ENCODE peak calls at places on chromosomes 1 and 21, in nine cellular contexts. J is osteoblast; U is neural progenitor cell; X is astrocyte; H is cardiac muscle cell; V is pancreas; G is A673; E is RWPE2; I is CD8-positive, alpha-beta memory T cell. K is an unnamed sample.

GRCh38 chr1:191608367-191608766 is 549.9 kb upstream of the RGS18 start:
- DNase-seq in V (no peak), G (no peak), X (peak; percentile 2), H (no peak), J (no peak), E (peak; percentile 82), U (no peak), I (no peak), K (no peak)

GRCh38 chr1:226255380-226255779 is 31.9 kb downstream of the MIXL1 start:
- DNase-seq in H (no peak), U (no peak), X (no peak), G (no peak), V (no peak), E (no peak), I (no peak), J (no peak), K (no peak)

GRCh38 chr1:15876357-15876756 is 28.9 kb downstream of the SPEN start:
- DNase-seq in X (no peak), E (no peak), H (peak; percentile 25), I (peak; percentile 5), V (no peak), U (peak; percentile 71), J (peak; percentile 38), G (no peak), K (no peak)

GRCh38 chr1:83034846-83035245 is 964.1 kb downstream of the TTLL7 start:
- DNase-seq in J (no peak), E (no peak), U (no peak), X (no peak), V (no peak), I (no peak), H (no peak), G (no peak), K (no peak)

GRCh38 chr1:211133393-211133840 is 531 bp downstream of the KCNH1 start:
- DNase-seq in U (peak; percentile 63), J (peak; percentile 85), G (peak; percentile 18), E (no peak), X (no peak), I (no peak), H (peak; percentile 38), V (no peak), K (no peak)

GRCh38 chr21:38297193-38297592 is 40.4 kb downstream of the KCNJ15 start:
- DNase-seq in J (no peak), H (peak; percentile 10), U (no peak), X (peak; percentile 87), V (no peak), G (no peak), I (no peak), E (no peak), K (no peak)

GRCh38 chr1:162910161-162910560 is 49.2 kb upstream of the CCDC190 start:
- DNase-seq in U (no peak), I (no peak), V (no peak), J (no peak), G (no peak), E (no peak), H (no peak), X (no peak), K (no peak)

GRCh38 chr1:164583196-164583595 is 24.2 kb downstream of the PBX1 start:
- DNase-seq in H (no peak), U (no peak), E (no peak), V (no peak), J (no peak), I (no peak), X (no peak), G (no peak), K (no peak)

GRCh38 chr1:86757272-86757984 is 53.1 kb downstream of the SH3GLB1 start:
- DNase-seq in I (no peak), X (peak; percentile 77), G (peak; percentile 62), J (no peak), H (no peak), V (no peak), U (no peak), E (no peak), K (no peak)

GRCh38 chr21:25977068-25977611 is 193.4 kb downstream of the APP start:
- DNase-seq in E (no peak), H (no peak), X (no peak), G (no peak), J (no peak), I (no peak), V (no peak), U (no peak), K (no peak)

GRCh38 chr1:154474802-154475201 is 27.2 kb upstream of the TDRD10 start:
- DNase-seq in G (peak; percentile 50), X (peak; percentile 91), V (no peak), E (no peak), H (no peak), I (no peak), U (no peak), J (peak; percentile 90), K (no peak)

GRCh38 chr1:169339773-169340172 is 27.8 kb downstream of the NME7 start:
- DNase-seq in V (no peak), G (no peak), X (no peak), J (no peak), I (no peak), E (no peak), H (no peak), U (no peak), K (no peak)

GRCh38 chr21:46442938-46443337 is 15.8 kb upstream of the DIP2A start:
- DNase-seq in J (no peak), G (peak; percentile 17), H (no peak), U (no peak), I (no peak), E (no peak), X (no peak), V (no peak), K (no peak)

GRCh38 chr1:110673805-110674336 is 869 bp downstream of the KCNA3 start:
- DNase-seq in G (no peak), X (no peak), V (no peak), J (peak; percentile 14), E (peak; percentile 49), U (no peak), H (no peak), I (peak; percentile 50), K (peak; percentile 6)

GRCh38 chr1:15636436-15636835 is 19.2 kb downstream of the DDI2 start:
- DNase-seq in V (no peak), G (no peak), E (no peak), J (no peak), H (no peak), X (no peak), I (no peak), U (no peak), K (no peak)

GRCh38 chr1:94102126-94102525 is 18.8 kb downstream of the ABCA4 start:
- DNase-seq in U (no peak), E (no peak), V (no peak), I (no peak), G (no peak), J (no peak), H (no peak), X (no peak), K (no peak)

GRCh38 chr1:94105501-94105952 is 15.4 kb downstream of the ABCA4 start:
- DNase-seq in J (no peak), V (no peak), I (no peak), H (no peak), G (no peak), U (peak; percentile 42), X (no peak), E (no peak), K (no peak)

GRCh38 chr1:94104127-94104684 is 16.7 kb downstream of the ABCA4 start:
- DNase-seq in I (no peak), J (peak; percentile 81), V (no peak), G (no peak), X (no peak), H (no peak), E (no peak), U (no peak), K (no peak)

GRCh38 chr1:94104776-94105462 is 16.0 kb downstream of the ABCA4 start:
- DNase-seq in U (no peak), E (no peak), G (no peak), H (no peak), X (no peak), V (no peak), I (no peak), J (no peak), K (no peak)

DNA sequence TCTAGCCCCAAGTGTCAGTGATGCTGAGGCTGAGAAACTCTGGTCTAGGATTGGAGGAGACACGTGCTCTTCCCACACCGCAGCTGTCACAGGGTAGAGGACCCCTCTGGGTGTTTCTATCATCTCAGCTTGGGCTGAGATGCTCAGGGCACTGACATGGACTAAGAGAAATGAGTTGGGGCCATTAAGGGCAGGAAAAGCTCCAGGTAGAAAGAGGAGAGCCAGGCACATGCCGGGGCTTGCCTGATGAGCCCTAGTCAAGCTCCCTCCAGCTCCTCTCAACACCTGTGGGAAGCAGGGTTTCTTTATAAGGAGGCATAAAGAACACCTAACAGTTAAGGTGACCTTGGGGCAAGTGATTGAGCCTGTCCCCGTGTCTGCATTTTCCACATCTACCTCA is 17.3 kb downstream of the ABCA4 start:
- DNase-seq in G (no peak), E (no peak), J (no peak), U (no peak), V (no peak), H (no peak), I (no peak), X (no peak), K (no peak)
- H3K4me1 ChIP-seq in G (no peaks in the 10 kb centered on the region), E (peaks cover 16% of the 10 kb centered on the region), J (peaks cover 12% of the 10 kb centered on the region), U (peaks cover 28% of the 10 kb centered on the region), V (no peaks in the 10 kb centered on the region), H (peaks cover 4% of the 10 kb centered on the region), I (no peaks in the 10 kb centered on the region), X (peaks cover 15% of the 10 kb centered on the region), K (no peaks in the 10 kb centered on the region)

GRCh38 chr1:1989102-1989542 is 14.5 kb downstream of the CFAP74 start:
- DNase-seq in J (peak; percentile 13), I (no peak), H (peak; percentile 59), V (no peak), U (no peak), E (no peak), G (no peak), X (peak; percentile 3), K (no peak)
- H3K27ac ChIP-seq in J (no peak overlapping the region), I (no peak overlapping the region), H (no peak overlapping the region), V (no peak overlapping the region), U (no peak overlapping the region), E (no peak overlapping the region), G (no peak overlapping the region), X (no peak overlapping the region), K (no peak overlapping the region)

DNA sequence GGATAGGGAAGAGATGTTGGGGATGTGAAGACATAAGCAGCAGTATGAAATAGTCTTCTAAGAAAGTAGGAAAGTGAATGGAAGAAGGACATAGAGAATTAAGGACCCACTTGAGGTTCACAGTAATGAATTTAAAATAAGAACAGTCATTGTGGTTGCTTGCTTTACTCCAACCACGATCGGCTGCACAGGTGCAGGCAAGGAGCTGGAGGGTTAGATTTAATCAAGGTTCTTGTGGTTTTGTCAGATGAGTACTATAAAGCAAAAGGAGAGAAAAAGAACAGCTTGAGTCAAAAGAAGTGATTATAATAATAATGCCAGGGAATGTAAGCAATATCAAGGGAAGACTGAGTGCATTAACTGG is 46.1 kb upstream of the RBM34 start:
- DNase-seq in G (no peak), E (no peak), H (no peak), V (no peak), J (peak; percentile 8), I (peak; percentile 56), X (peak; percentile 37), U (no peak), K (peak; percentile 28)
- H3K36me3 ChIP-seq in G (no peaks in the 10 kb centered on the region), E (peaks cover 5% of the 10 kb centered on the region), H (peaks cover 33% of the 10 kb centered on the region), V (no peaks in the 10 kb centered on the region), J (peaks cover 21% of the 10 kb centered on the region), I (no peaks in the 10 kb centered on the region), X (peaks cover 10% of the 10 kb centered on the region), U (peaks cover 12% of the 10 kb centered on the region), K (peaks cover 5% of the 10 kb centered on the region)

DNA sequence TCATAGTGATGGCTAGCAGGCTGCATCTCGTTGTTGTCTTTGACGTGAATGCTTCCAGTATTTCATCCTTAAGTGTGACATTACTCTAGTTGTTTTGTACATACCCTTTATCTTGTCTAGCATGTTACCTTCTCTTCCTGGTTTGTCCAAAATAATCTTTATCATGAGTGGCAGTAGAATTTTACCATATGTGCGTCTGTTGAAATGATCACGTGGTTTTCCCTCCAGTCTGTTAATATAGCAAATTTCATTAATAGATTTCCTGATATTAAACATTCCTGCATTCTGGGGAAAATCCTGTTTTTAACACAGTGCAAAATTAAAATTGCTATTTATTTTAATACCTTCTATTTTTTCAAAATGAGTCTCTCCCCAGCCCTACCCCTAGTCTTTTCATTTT is 15.6 kb downstream of the ADARB1 start:
- DNase-seq in I (no peak), X (no peak), V (no peak), G (no peak), U (no peak), E (no peak), J (no peak), H (no peak), K (no peak)
- H3K4me1 ChIP-seq in I (peaks cover 60% of the 10 kb centered on the region), X (no peaks in the 10 kb centered on the region), V (peaks cover 3% of the 10 kb centered on the region), G (peaks cover 14% of the 10 kb centered on the region), U (peaks cover 6% of the 10 kb centered on the region), E (no peaks in the 10 kb centered on the region), J (peaks cover 11% of the 10 kb centered on the region), H (peaks cover 11% of the 10 kb centered on the region), K (peaks cover 42% of the 10 kb centered on the region)

K was measured in effector memory CD4-positive, alpha-beta T cell.